ENCODE peak calls at places on chromosomes 6 and 20, in ten cellular contexts. P is RPMI8226; C is activated naive CD4-positive, alpha-beta T cell treated with anti-CD3 and anti-CD28 coated beads for 36 hours; N is cardiac fibroblast; M is mesendoderm; B is lower leg skin; K is Karpas-422; U is GM23248; Y is activated T-cell treated with anti-CD3 and anti-CD28 coated beads, Interleukin-2, amount 50 U/mL, for 72 hours; S is T follicular helper cell. Z is an unnamed sample.

GRCh38 chr6:15588966-15589634 is 73.7 kb downstream of the DTNBP1 start:
- DNase-seq in K (no peak), U (peak), P (no peak), B (no peak), S (no peak), N (peak), Y (peak), M (peak), C (peak), Z (no peak)

GRCh38 chr6:26660096-26660425 is 515 bp upstream of the ZNF322 start:
- DNase-seq in K (peak), M (no peak), C (peak), B (no peak), U (peak), N (peak), P (peak), S (no peak), Y (peak), Z (no peak)

GRCh38 chr6:39177130-39177529 is 52.1 kb downstream of the KCNK5 start:
- DNase-seq in N (no peak), M (no peak), C (no peak), K (no peak), Y (no peak), B (no peak), S (no peak), U (no peak), P (no peak), Z (no peak)

GRCh38 chr20:50987493-50988210 is 29.0 kb downstream of the MOCS3 start:
- DNase-seq in S (peak), Y (peak), K (peak), B (no peak), C (peak), N (peak), U (peak), P (peak), M (peak), Z (peak)

GRCh38 chr20:19936801-19937583 is 80.2 kb upstream of the NAA20 start:
- DNase-seq in N (no peak), K (no peak), S (no peak), B (no peak), M (no peak), C (peak), Y (peak), U (no peak), P (no peak), Z (no peak)

GRCh38 chr6:149137594-149137993 is 179.9 kb upstream of the TAB2 start:
- DNase-seq in B (no peak), Y (no peak), M (no peak), P (no peak), U (no peak), S (no peak), N (peak), C (no peak), K (no peak), Z (no peak)

GRCh38 chr6:109690373-109690739 is 646 bp downstream of the AK9 start:
- DNase-seq in B (peak), K (peak), C (peak), Y (peak), M (peak), S (peak), N (no peak), U (peak), P (peak), Z (peak)

GRCh38 chr6:54865091-54865631 is 18.6 kb downstream of the FAM83B start:
- DNase-seq in K (no peak), U (no peak), M (peak), Y (no peak), N (no peak), C (no peak), P (no peak), S (no peak), B (no peak), Z (no peak)

GRCh38 chr6:165556116-165556843 is 106.8 kb downstream of the PDE10A start:
- DNase-seq in K (no peak), M (no peak), C (no peak), S (no peak), N (peak), U (no peak), P (no peak), B (no peak), Y (no peak), Z (no peak)

GRCh38 chr20:61120595-61121515 is 131.2 kb upstream of the CDH4 start:
- DNase-seq in P (peak), N (peak), M (peak), U (peak), S (no peak), C (peak), Y (peak), K (peak), B (peak), Z (no peak)

GRCh38 chr20:33859157-33859695 is 48.1 kb downstream of the CHMP4B start:
- DNase-seq in S (no peak), Y (peak), C (peak), U (no peak), P (peak), M (no peak), B (no peak), N (peak), K (no peak), Z (no peak)

GRCh38 chr6:148857817-148858390 is 111.1 kb downstream of the UST start:
- DNase-seq in K (no peak), M (no peak), Y (no peak), B (no peak), N (no peak), U (peak), P (no peak), S (no peak), C (no peak), Z (no peak)

GRCh38 chr6:81995548-81996289 is 243.2 kb upstream of the TENT5A start:
- DNase-seq in M (peak), U (peak), N (peak), P (no peak), Y (no peak), B (no peak), K (no peak), S (no peak), C (no peak), Z (no peak)

GRCh38 chr6:167452338-167453081 is 127.6 kb downstream of the TTLL2 start:
- DNase-seq in C (no peak), Y (no peak), K (no peak), N (no peak), S (no peak), P (no peak), U (no peak), M (no peak), B (no peak), Z (no peak)

GRCh38 chr6:10417681-10418104 is 2.8 kb upstream of the TFAP2A start:
- DNase-seq in P (no peak), S (no peak), Y (no peak), K (no peak), C (no peak), B (no peak), U (no peak), M (peak), N (no peak), Z (no peak)

GRCh38 chr6:107965746-107966145 is 7.7 kb upstream of the SEC63 start:
- DNase-seq in U (peak), S (no peak), N (peak), B (no peak), Y (no peak), P (no peak), K (no peak), C (no peak), M (no peak), Z (no peak)

GRCh38 chr6:122563364-122564052 is 46.7 kb upstream of the PKIB start:
- DNase-seq in B (no peak), U (no peak), P (no peak), M (peak), K (no peak), Y (no peak), C (no peak), S (no peak), N (no peak), Z (no peak)

GRCh38 chr6:45783716-45784115 is 231.9 kb downstream of the CLIC5 start:
- DNase-seq in N (no peak), S (no peak), C (no peak), U (no peak), P (no peak), B (no peak), Y (no peak), M (no peak), K (no peak), Z (no peak)

GRCh38 chr6:127164009-127164408 is 45.5 kb downstream of the RSPO3 start:
- DNase-seq in N (no peak), C (no peak), S (no peak), P (no peak), U (no peak), M (no peak), B (no peak), K (no peak), Y (no peak), Z (no peak)

GRCh38 chr20:63127700-63128364 is 88.1 kb downstream of the YTHDF1 start:
- DNase-seq in U (no peak), M (no peak), P (no peak), S (no peak), B (no peak), N (no peak), Y (no peak), C (no peak), K (no peak), Z (no peak)

GRCh38 chr20:1994627-1995026 is 769 bp upstream of the PDYN start:
- DNase-seq in U (peak), M (no peak), S (no peak), Y (no peak), K (no peak), C (no peak), N (no peak), P (no peak), B (peak), Z (no peak)

GRCh38 chr20:16404171-16404570 is 169.1 kb downstream of the KIF16B start:
- DNase-seq in K (no peak), U (no peak), B (no peak), S (no peak), P (no peak), C (no peak), Y (no peak), N (no peak), M (no peak), Z (no peak)